ENCODE peak calls at places on chromosomes 13 and 19, in seven cellular contexts. M is stomach; L is GM23248; A is brain pericyte; V is NCI-H2081; P is ascending aorta; S is activated CD4-positive, alpha-beta T cell treated with anti-CD3 and anti-CD28 coated beads, Interleukin-2, amount 50 U/mL, for 1 hour. Z is an unnamed sample.
A peak's percentile ranks its signal among the peaks of the same experiment; 100 is the strongest.

GRCh38 chr13:48185018-48185417 is 48.0 kb upstream of the ITM2B start:
- DNase-seq in M (no peak), L (peak; percentile 27), A (no peak), V (no peak), P (no peak), S (no peak), Z (no peak)

GRCh38 chr19:10104665-10105221 is 1.4 kb upstream of the PPAN start:
- DNase-seq in M (no peak), L (no peak), A (no peak), V (no peak), P (no peak), S (peak; percentile 73), Z (no peak)

GRCh38 chr19:19531951-19532805 is 3.5 kb downstream of the YJEFN3 start:
- DNase-seq in M (peak; percentile 92), L (peak; percentile 86), A (no peak), V (peak; percentile 60), P (peak; percentile 90), S (peak; percentile 90), Z (peak; percentile 82)

GRCh38 chr13:32659736-32660135 is 73.5 kb downstream of the PDS5B start:
- DNase-seq in M (no peak), L (peak; percentile 6), A (no peak), V (no peak), P (no peak), S (no peak), Z (no peak)

GRCh38 chr13:111668451-111668850 is 348.0 kb downstream of the TEX29 start:
- DNase-seq in M (no peak), L (no peak), A (no peak), V (no peak), P (no peak), S (no peak), Z (no peak)

GRCh38 chr19:33110201-33110910 is 21.6 kb upstream of the WDR88 start:
- DNase-seq in M (no peak), L (peak; percentile 16), A (no peak), V (no peak), P (no peak), S (no peak), Z (no peak)

GRCh38 chr13:37706041-37706440 is 107.5 kb upstream of the POSTN start:
- DNase-seq in M (no peak), L (no peak), A (no peak), V (no peak), P (no peak), S (no peak), Z (no peak)

GRCh38 chr13:104006625-104007061 is 940.4 kb upstream of the SLC10A2 start:
- DNase-seq in M (no peak), L (no peak), A (no peak), V (no peak), P (no peak), S (no peak), Z (no peak)

GRCh38 chr13:42819712-42820111 is 38.3 kb downstream of the FAM216B start:
- DNase-seq in M (no peak), L (no peak), A (no peak), V (no peak), P (no peak), S (no peak), Z (no peak)

GRCh38 chr19:50516859-50517703 is 3.4 kb upstream of the ASPDH start:
- DNase-seq in M (no peak), L (no peak), A (no peak), V (no peak), P (no peak), S (no peak), Z (no peak)

GRCh38 chr13:43285891-43286602 is 262.7 kb downstream of the DNAJC15 start:
- DNase-seq in M (no peak), L (peak; percentile 69), A (no peak), V (peak; percentile 95), P (no peak), S (no peak), Z (no peak)

Z was measured in tibial artery.